ENCODE peak calls at places on chromosome 1, in nine cellular contexts. One of them, this sample, is unnamed.

GRCh38 chr1:176843352-176844297 is 320.9 kb downstream of the ASTN1 start:
- DNase-seq in cardiac muscle cell: peak
- DNase-seq in heart left ventricle: peak
- DNase-seq in astrocyte: peak
- DNase-seq in transverse colon: no peak
- DNase-seq in AG09309: peak
- DNase-seq in GM23338: peak
- DNase-seq in fibroblast of pulmonary artery: peak
- DNase-seq in psoas muscle: no peak
- DNase-seq in this sample: peak

GRCh38 chr1:92749024-92749634 is 35.8 kb downstream of the EVI5 start:
- DNase-seq in transverse colon: peak
- DNase-seq in AG09309: no peak
- DNase-seq in fibroblast of pulmonary artery: peak
- DNase-seq in heart left ventricle: no peak
- DNase-seq in GM23338: peak
- DNase-seq in astrocyte: peak
- DNase-seq in cardiac muscle cell: peak
- DNase-seq in psoas muscle: no peak
- DNase-seq in this sample: peak

GRCh38 chr1:62887799-62888507 is 104.0 kb downstream of the ATG4C start:
- DNase-seq in cardiac muscle cell: no peak
- DNase-seq in GM23338: peak
- DNase-seq in transverse colon: no peak
- DNase-seq in heart left ventricle: no peak
- DNase-seq in fibroblast of pulmonary artery: no peak
- DNase-seq in astrocyte: no peak
- DNase-seq in psoas muscle: no peak
- DNase-seq in AG09309: no peak
- DNase-seq in this sample: no peak

GRCh38 chr1:219965285-219965684 is 36.9 kb upstream of the SLC30A10 start:
- DNase-seq in AG09309: no peak
- DNase-seq in GM23338: no peak
- DNase-seq in cardiac muscle cell: no peak
- DNase-seq in transverse colon: no peak
- DNase-seq in psoas muscle: no peak
- DNase-seq in astrocyte: no peak
- DNase-seq in fibroblast of pulmonary artery: no peak
- DNase-seq in heart left ventricle: no peak
- DNase-seq in this sample: no peak

GRCh38 chr1:50667272-50667671 is 244.0 kb upstream of the DMRTA2 start:
- DNase-seq in psoas muscle: no peak
- DNase-seq in astrocyte: no peak
- DNase-seq in cardiac muscle cell: no peak
- DNase-seq in AG09309: no peak
- DNase-seq in heart left ventricle: no peak
- DNase-seq in transverse colon: no peak
- DNase-seq in GM23338: no peak
- DNase-seq in fibroblast of pulmonary artery: no peak
- DNase-seq in this sample: no peak

GRCh38 chr1:219432191-219432606 is 180.7 kb downstream of the ZC3H11B start:
- DNase-seq in transverse colon: no peak
- DNase-seq in AG09309: no peak
- DNase-seq in astrocyte: peak
- DNase-seq in cardiac muscle cell: no peak
- DNase-seq in heart left ventricle: no peak
- DNase-seq in fibroblast of pulmonary artery: no peak
- DNase-seq in GM23338: peak
- DNase-seq in psoas muscle: no peak
- DNase-seq in this sample: no peak

GRCh38 chr1:3747903-3748302 is 4.3 kb upstream of the CCDC27 start:
- DNase-seq in fibroblast of pulmonary artery: no peak
- DNase-seq in psoas muscle: peak
- DNase-seq in astrocyte: no peak
- DNase-seq in cardiac muscle cell: no peak
- DNase-seq in transverse colon: no peak
- DNase-seq in heart left ventricle: no peak
- DNase-seq in GM23338: no peak
- DNase-seq in AG09309: no peak
- DNase-seq in this sample: no peak

GRCh38 chr1:158246650-158247049 is 7.6 kb upstream of the CD1A start:
- DNase-seq in cardiac muscle cell: peak
- DNase-seq in psoas muscle: no peak
- DNase-seq in transverse colon: no peak
- DNase-seq in astrocyte: no peak
- DNase-seq in GM23338: peak
- DNase-seq in heart left ventricle: no peak
- DNase-seq in fibroblast of pulmonary artery: peak
- DNase-seq in AG09309: no peak
- DNase-seq in this sample: no peak

GRCh38 chr1:3771108-3772026 is 1.2 kb upstream of the SMIM1 start:
- DNase-seq in AG09309: no peak
- DNase-seq in transverse colon: no peak
- DNase-seq in psoas muscle: peak
- DNase-seq in GM23338: no peak
- DNase-seq in astrocyte: no peak
- DNase-seq in fibroblast of pulmonary artery: no peak
- DNase-seq in heart left ventricle: no peak
- DNase-seq in cardiac muscle cell: no peak
- DNase-seq in this sample: no peak

GRCh38 chr1:203521071-203521794 is 27.3 kb downstream of the OPTC start:
- DNase-seq in GM23338: no peak
- DNase-seq in heart left ventricle: no peak
- DNase-seq in cardiac muscle cell: no peak
- DNase-seq in astrocyte: no peak
- DNase-seq in transverse colon: no peak
- DNase-seq in psoas muscle: no peak
- DNase-seq in AG09309: no peak
- DNase-seq in fibroblast of pulmonary artery: no peak
- DNase-seq in this sample: no peak

GRCh38 chr1:184859381-184860105 is 104.9 kb upstream of the EDEM3 start:
- DNase-seq in fibroblast of pulmonary artery: no peak
- DNase-seq in transverse colon: no peak
- DNase-seq in psoas muscle: no peak
- DNase-seq in GM23338: no peak
- DNase-seq in heart left ventricle: no peak
- DNase-seq in astrocyte: no peak
- DNase-seq in cardiac muscle cell: no peak
- DNase-seq in AG09309: no peak
- DNase-seq in this sample: no peak

GRCh38 chr1:8256321-8256720 is 61.6 kb upstream of the SLC45A1 start:
- DNase-seq in astrocyte: no peak
- DNase-seq in cardiac muscle cell: no peak
- DNase-seq in transverse colon: no peak
- DNase-seq in fibroblast of pulmonary artery: no peak
- DNase-seq in heart left ventricle: no peak
- DNase-seq in GM23338: no peak
- DNase-seq in AG09309: no peak
- DNase-seq in psoas muscle: no peak
- DNase-seq in this sample: no peak

GRCh38 chr1:111776397-111776796 is 20.7 kb downstream of the DDX20 start:
- DNase-seq in fibroblast of pulmonary artery: peak
- DNase-seq in GM23338: peak
- DNase-seq in transverse colon: no peak
- DNase-seq in cardiac muscle cell: peak
- DNase-seq in astrocyte: no peak
- DNase-seq in psoas muscle: no peak
- DNase-seq in heart left ventricle: no peak
- DNase-seq in AG09309: no peak
- DNase-seq in this sample: peak

GRCh38 chr1:22575532-22576147 is 12.4 kb downstream of the EPHA8 start:
- DNase-seq in fibroblast of pulmonary artery: no peak
- DNase-seq in transverse colon: no peak
- DNase-seq in cardiac muscle cell: no peak
- DNase-seq in psoas muscle: no peak
- DNase-seq in heart left ventricle: no peak
- DNase-seq in GM23338: no peak
- DNase-seq in AG09309: no peak
- DNase-seq in astrocyte: no peak
- DNase-seq in this sample: no peak

GRCh38 chr1:26786437-26787380 is 1.0 kb upstream of the PIGV start:
- DNase-seq in transverse colon: peak
- DNase-seq in psoas muscle: peak
- DNase-seq in cardiac muscle cell: peak
- DNase-seq in heart left ventricle: peak
- DNase-seq in astrocyte: peak
- DNase-seq in fibroblast of pulmonary artery: peak
- DNase-seq in GM23338: peak
- DNase-seq in AG09309: peak
- DNase-seq in this sample: peak

DNA sequence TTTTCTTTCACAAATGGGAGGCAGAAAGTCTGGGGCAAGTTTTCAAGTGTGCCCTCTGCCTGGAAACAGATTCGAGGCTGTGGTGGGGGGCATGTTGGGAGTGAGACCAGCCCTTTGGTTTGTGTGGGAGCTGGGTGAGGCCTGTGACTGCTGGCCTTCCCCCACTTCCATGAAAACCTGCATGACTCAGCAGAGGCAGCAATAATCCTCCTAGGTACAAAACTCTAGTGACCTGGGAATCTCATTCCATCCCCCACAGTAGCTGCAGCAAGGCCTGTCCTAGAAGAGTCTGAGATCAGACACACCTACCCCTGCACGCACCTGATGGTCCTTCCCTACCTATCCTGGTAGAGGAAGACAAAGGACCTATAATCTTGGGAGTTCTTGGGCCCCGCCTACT is 42.1 kb upstream of the KIAA0040 start:
- DNase-seq in fibroblast of pulmonary artery: no peak
- DNase-seq in cardiac muscle cell: no peak
- DNase-seq in psoas muscle: no peak
- DNase-seq in heart left ventricle: no peak
- DNase-seq in AG09309: no peak
- DNase-seq in transverse colon: no peak
- DNase-seq in astrocyte: no peak
- DNase-seq in GM23338: no peak
- DNase-seq in this sample: no peak
- H3K4me3 ChIP-seq in fibroblast of pulmonary artery: no peak
- H3K4me3 ChIP-seq in cardiac muscle cell: no peak
- H3K4me3 ChIP-seq in psoas muscle: no peak
- H3K4me3 ChIP-seq in heart left ventricle: no peak
- H3K4me3 ChIP-seq in AG09309: no peak
- H3K4me3 ChIP-seq in transverse colon: no peak
- H3K4me3 ChIP-seq in astrocyte: no peak
- H3K4me3 ChIP-seq in GM23338: no peak
- H3K4me3 ChIP-seq in this sample: no peak

GRCh38 chr1:152013664-152014237 is 20.1 kb upstream of the S100A10 start:
- DNase-seq in astrocyte: peak
- DNase-seq in fibroblast of pulmonary artery: peak
- DNase-seq in psoas muscle: no peak
- DNase-seq in heart left ventricle: no peak
- DNase-seq in AG09309: no peak
- DNase-seq in GM23338: peak
- DNase-seq in cardiac muscle cell: peak
- DNase-seq in transverse colon: peak
- DNase-seq in this sample: peak
- TF ChIP-seq CTCF in astrocyte: peak
- TF ChIP-seq CTCF in fibroblast of pulmonary artery: peak
- TF ChIP-seq CTCF in psoas muscle: peak
- TF ChIP-seq CTCF in heart left ventricle: peak
- TF ChIP-seq CTCF in AG09309: peak
- TF ChIP-seq CTCF in GM23338: peak
- TF ChIP-seq CTCF in cardiac muscle cell: peak
- TF ChIP-seq CTCF in transverse colon: peak
- TF ChIP-seq CTCF in this sample: peak

DNA sequence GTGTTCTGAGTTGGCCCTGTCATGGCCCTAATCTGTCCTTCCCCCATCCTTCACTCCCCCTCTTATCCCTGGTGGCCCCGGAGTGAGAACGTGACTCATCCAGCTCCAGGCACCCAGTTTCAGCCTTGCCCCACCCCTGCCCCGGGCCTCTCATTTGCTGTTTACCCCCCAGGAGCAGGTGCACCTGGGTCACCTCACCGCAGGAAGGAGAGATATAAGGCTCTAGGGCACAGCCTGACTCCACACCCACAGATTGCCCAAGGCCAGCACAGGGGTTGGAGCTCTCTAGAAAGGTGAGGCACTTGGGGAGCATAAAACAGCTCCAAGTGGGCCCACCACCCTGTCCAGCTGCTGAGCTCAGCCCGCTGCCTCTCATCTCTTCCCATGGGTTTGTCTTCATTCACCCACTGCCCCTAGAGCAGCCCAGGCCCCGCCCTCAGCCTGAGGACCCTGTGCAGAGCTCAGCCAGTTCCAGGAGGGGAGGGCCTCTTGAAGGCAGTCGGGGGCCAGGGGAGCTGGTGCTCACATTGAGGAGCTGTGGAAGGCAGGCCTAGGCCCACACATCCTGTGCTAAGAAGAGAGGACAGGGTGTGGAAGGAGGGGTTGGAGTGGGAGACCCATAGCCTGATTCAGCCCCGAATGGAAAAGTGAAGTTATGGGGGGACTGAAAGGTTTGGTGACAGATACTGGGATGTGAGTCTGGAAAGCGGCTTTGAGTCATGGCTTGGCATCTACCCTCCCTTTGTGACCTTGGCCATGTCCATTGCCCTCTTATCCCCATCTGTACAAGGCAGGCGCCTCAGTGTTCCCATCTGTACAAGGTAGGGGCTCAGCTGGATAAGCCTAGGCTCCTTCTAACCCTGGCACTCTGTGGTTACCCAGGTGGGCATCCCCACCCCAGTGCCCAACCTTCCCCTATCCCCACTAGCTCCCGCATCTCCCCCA is 16.1 kb upstream of the GPR37L1 start:
- DNase-seq in AG09309: no peak
- DNase-seq in GM23338: no peak
- DNase-seq in fibroblast of pulmonary artery: no peak
- DNase-seq in transverse colon: peak
- DNase-seq in cardiac muscle cell: no peak
- DNase-seq in astrocyte: no peak
- DNase-seq in heart left ventricle: no peak
- DNase-seq in psoas muscle: no peak
- DNase-seq in this sample: no peak
- H3K4me3 ChIP-seq in AG09309: no peak
- H3K4me3 ChIP-seq in GM23338: no peak
- H3K4me3 ChIP-seq in fibroblast of pulmonary artery: no peak
- H3K4me3 ChIP-seq in transverse colon: no peak
- H3K4me3 ChIP-seq in cardiac muscle cell: no peak
- H3K4me3 ChIP-seq in astrocyte: no peak
- H3K4me3 ChIP-seq in heart left ventricle: no peak
- H3K4me3 ChIP-seq in psoas muscle: no peak
- H3K4me3 ChIP-seq in this sample: no peak

GRCh38 chr1:15288173-15288926 is 41.3 kb downstream of the FHAD1 start:
- DNase-seq in astrocyte: no peak
- DNase-seq in heart left ventricle: no peak
- DNase-seq in psoas muscle: no peak
- DNase-seq in cardiac muscle cell: no peak
- DNase-seq in fibroblast of pulmonary artery: no peak
- DNase-seq in AG09309: no peak
- DNase-seq in GM23338: no peak
- DNase-seq in transverse colon: no peak
- DNase-seq in this sample: peak
- TF ChIP-seq CTCF in astrocyte: no peak
- TF ChIP-seq CTCF in heart left ventricle: no peak
- TF ChIP-seq CTCF in psoas muscle: no peak
- TF ChIP-seq CTCF in cardiac muscle cell: no peak
- TF ChIP-seq CTCF in fibroblast of pulmonary artery: no peak
- TF ChIP-seq CTCF in AG09309: peak
- TF ChIP-seq CTCF in GM23338: peak
- TF ChIP-seq CTCF in transverse colon: no peak
- TF ChIP-seq CTCF in this sample: peak

DNA sequence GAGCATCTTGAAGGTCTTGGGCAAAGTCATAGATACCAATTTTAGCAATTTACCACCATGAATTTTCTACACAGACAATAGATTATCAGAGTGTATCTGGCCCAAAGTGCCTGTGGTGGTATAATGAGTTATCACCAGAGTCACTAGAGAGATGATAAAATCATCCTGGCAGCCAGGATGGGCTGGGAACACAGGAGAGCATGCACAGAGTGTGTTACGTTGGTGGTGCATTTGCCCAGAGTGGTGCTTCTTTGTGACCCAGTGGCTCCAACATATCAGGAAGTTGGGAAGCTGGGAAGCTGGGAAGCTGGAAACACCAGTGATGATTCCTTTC is 236.7 kb upstream of the PROX1 start:
- DNase-seq in AG09309: no peak
- DNase-seq in psoas muscle: no peak
- DNase-seq in heart left ventricle: no peak
- DNase-seq in cardiac muscle cell: no peak
- DNase-seq in fibroblast of pulmonary artery: no peak
- DNase-seq in GM23338: no peak
- DNase-seq in astrocyte: no peak
- DNase-seq in transverse colon: no peak
- DNase-seq in this sample: no peak
- H3K4me3 ChIP-seq in AG09309: no peak
- H3K4me3 ChIP-seq in psoas muscle: no peak
- H3K4me3 ChIP-seq in heart left ventricle: no peak
- H3K4me3 ChIP-seq in cardiac muscle cell: no peak
- H3K4me3 ChIP-seq in fibroblast of pulmonary artery: no peak
- H3K4me3 ChIP-seq in GM23338: no peak
- H3K4me3 ChIP-seq in astrocyte: no peak
- H3K4me3 ChIP-seq in transverse colon: no peak
- H3K4me3 ChIP-seq in this sample: no peak